ENCODE peak calls at places on chromosome 5, in ten cellular contexts. N, R, X, Z, P, I, E, H, U and V are unnamed samples.

GRCh38 chr5:142920888-142921612 is 150.9 kb downstream of the ARHGAP26 start:
- DNase-seq in I (no peak), R (no peak), N (no peak), H (no peak), Z (no peak), X (no peak), E (no peak), P (no peak), U (no peak), V (no peak)

GRCh38 chr5:148697177-148697820 is 43.0 kb upstream of the HTR4 start:
- DNase-seq in R (peak; percentile 43), Z (no peak), U (no peak), I (no peak), N (no peak), P (peak; percentile 58), X (no peak), H (no peak), E (no peak), V (no peak)

GRCh38 chr5:68251386-68251785 is 35.8 kb downstream of the PIK3R1 start:
- DNase-seq in H (peak; percentile 13), N (no peak), P (peak; percentile 30), I (peak; percentile 30), U (peak; percentile 3), E (no peak), X (no peak), R (no peak), Z (no peak), V (no peak)

GRCh38 chr5:157479166-157479565 is 19.2 kb downstream of the NIPAL4 start:
- DNase-seq in N (no peak), E (no peak), I (no peak), H (no peak), U (no peak), P (no peak), Z (no peak), X (no peak), R (no peak), V (no peak)

GRCh38 chr5:135050244-135050767 is 16.3 kb upstream of the PITX1 start:
- DNase-seq in I (no peak), Z (no peak), R (no peak), P (no peak), X (no peak), E (no peak), U (no peak), N (no peak), H (no peak), V (peak; percentile 56)

GRCh38 chr5:148145916-148146315 is 22.4 kb upstream of the SPINK14 start:
- DNase-seq in H (no peak), E (no peak), U (peak; percentile 41), Z (no peak), I (no peak), P (no peak), N (no peak), X (peak; percentile 75), R (no peak), V (no peak)

GRCh38 chr5:35849850-35850249 is 6.8 kb upstream of the IL7R start:
- DNase-seq in I (no peak), E (no peak), Z (no peak), R (no peak), P (no peak), H (no peak), X (no peak), N (no peak), U (no peak), V (no peak)

GRCh38 chr5:142924135-142924883 is 154.1 kb downstream of the ARHGAP26 start:
- DNase-seq in I (peak; percentile 35), X (no peak), N (no peak), E (no peak), R (no peak), H (peak; percentile 51), Z (no peak), P (no peak), U (peak; percentile 10), V (no peak)

GRCh38 chr5:31078931-31079330 is 114.6 kb upstream of the CDH6 start:
- DNase-seq in N (no peak), E (no peak), I (no peak), P (no peak), H (no peak), U (no peak), X (no peak), Z (no peak), R (no peak), V (no peak)